ENCODE peak calls at places on chromosome 15, in nine cellular contexts. One of them, this sample, is unnamed.

GRCh38 chr15:74525946-74526345 is 15.1 kb upstream of the ARID3B start:
- DNase-seq in cardiac fibroblast: peak
- DNase-seq in NB4: no peak
- DNase-seq in H1: no peak
- DNase-seq in fibroblast of mammary gland: peak
- DNase-seq in lower lobe of right lung: no peak
- DNase-seq in brain microvascular endothelial cell: no peak
- DNase-seq in foreskin fibroblast: peak
- DNase-seq in astrocyte of the spinal cord: peak
- DNase-seq in this sample: peak

GRCh38 chr15:90159213-90159612 is 41.9 kb upstream of the SEMA4B start:
- DNase-seq in cardiac fibroblast: no peak
- DNase-seq in NB4: no peak
- DNase-seq in H1: no peak
- DNase-seq in fibroblast of mammary gland: no peak
- DNase-seq in lower lobe of right lung: no peak
- DNase-seq in brain microvascular endothelial cell: no peak
- DNase-seq in foreskin fibroblast: no peak
- DNase-seq in astrocyte of the spinal cord: no peak
- DNase-seq in this sample: no peak

GRCh38 chr15:73074241-73074640 is 22.0 kb downstream of the NEO1 start:
- DNase-seq in cardiac fibroblast: no peak
- DNase-seq in NB4: no peak
- DNase-seq in H1: no peak
- DNase-seq in fibroblast of mammary gland: no peak
- DNase-seq in lower lobe of right lung: no peak
- DNase-seq in brain microvascular endothelial cell: no peak
- DNase-seq in foreskin fibroblast: no peak
- DNase-seq in astrocyte of the spinal cord: no peak
- DNase-seq in this sample: no peak

GRCh38 chr15:73518180-73518862 is 75.4 kb downstream of the REC114 start:
- DNase-seq in cardiac fibroblast: no peak
- DNase-seq in NB4: no peak
- DNase-seq in H1: no peak
- DNase-seq in fibroblast of mammary gland: no peak
- DNase-seq in lower lobe of right lung: no peak
- DNase-seq in brain microvascular endothelial cell: no peak
- DNase-seq in foreskin fibroblast: no peak
- DNase-seq in astrocyte of the spinal cord: no peak
- DNase-seq in this sample: no peak

GRCh38 chr15:35499723-35500122 is 46.2 kb downstream of the DPH6 start:
- DNase-seq in cardiac fibroblast: no peak
- DNase-seq in NB4: no peak
- DNase-seq in H1: no peak
- DNase-seq in fibroblast of mammary gland: no peak
- DNase-seq in lower lobe of right lung: no peak
- DNase-seq in brain microvascular endothelial cell: no peak
- DNase-seq in foreskin fibroblast: no peak
- DNase-seq in astrocyte of the spinal cord: no peak
- DNase-seq in this sample: no peak

GRCh38 chr15:47340576-47340920 is 376.8 kb upstream of the SEMA6D start:
- DNase-seq in cardiac fibroblast: no peak
- DNase-seq in NB4: no peak
- DNase-seq in H1: no peak
- DNase-seq in fibroblast of mammary gland: no peak
- DNase-seq in lower lobe of right lung: no peak
- DNase-seq in brain microvascular endothelial cell: no peak
- DNase-seq in foreskin fibroblast: no peak
- DNase-seq in astrocyte of the spinal cord: no peak
- DNase-seq in this sample: no peak

GRCh38 chr15:73631915-73632669 is 1.1 kb downstream of the NPTN start:
- DNase-seq in cardiac fibroblast: peak
- DNase-seq in NB4: peak
- DNase-seq in H1: no peak
- DNase-seq in fibroblast of mammary gland: peak
- DNase-seq in lower lobe of right lung: no peak
- DNase-seq in brain microvascular endothelial cell: no peak
- DNase-seq in foreskin fibroblast: peak
- DNase-seq in astrocyte of the spinal cord: peak
- DNase-seq in this sample: peak

GRCh38 chr15:79432345-79433311 is 492 bp downstream of the MINAR1 start:
- DNase-seq in cardiac fibroblast: no peak
- DNase-seq in NB4: no peak
- DNase-seq in H1: peak
- DNase-seq in fibroblast of mammary gland: no peak
- DNase-seq in lower lobe of right lung: no peak
- DNase-seq in brain microvascular endothelial cell: no peak
- DNase-seq in foreskin fibroblast: no peak
- DNase-seq in astrocyte of the spinal cord: no peak
- DNase-seq in this sample: no peak

GRCh38 chr15:73851679-73852078 is 21.7 kb upstream of the TBC1D21 start:
- DNase-seq in cardiac fibroblast: peak
- DNase-seq in NB4: peak
- DNase-seq in H1: peak
- DNase-seq in fibroblast of mammary gland: peak
- DNase-seq in lower lobe of right lung: no peak
- DNase-seq in brain microvascular endothelial cell: peak
- DNase-seq in foreskin fibroblast: peak
- DNase-seq in astrocyte of the spinal cord: peak
- DNase-seq in this sample: peak

GRCh38 chr15:42444415-42445063 is 46.4 kb downstream of the ZNF106 start:
- DNase-seq in cardiac fibroblast: peak
- DNase-seq in NB4: no peak
- DNase-seq in H1: no peak
- DNase-seq in fibroblast of mammary gland: no peak
- DNase-seq in lower lobe of right lung: no peak
- DNase-seq in brain microvascular endothelial cell: no peak
- DNase-seq in foreskin fibroblast: peak
- DNase-seq in astrocyte of the spinal cord: no peak
- DNase-seq in this sample: no peak

GRCh38 chr15:66880380-66881155 is 178.5 kb downstream of the SMAD6 start:
- DNase-seq in cardiac fibroblast: no peak
- DNase-seq in NB4: peak
- DNase-seq in H1: peak
- DNase-seq in fibroblast of mammary gland: no peak
- DNase-seq in lower lobe of right lung: no peak
- DNase-seq in brain microvascular endothelial cell: no peak
- DNase-seq in foreskin fibroblast: no peak
- DNase-seq in astrocyte of the spinal cord: no peak
- DNase-seq in this sample: no peak

GRCh38 chr15:40338041-40338657 is 2.6 kb downstream of the CCDC9B start:
- DNase-seq in cardiac fibroblast: peak
- DNase-seq in NB4: peak
- DNase-seq in H1: peak
- DNase-seq in fibroblast of mammary gland: peak
- DNase-seq in lower lobe of right lung: peak
- DNase-seq in brain microvascular endothelial cell: peak
- DNase-seq in foreskin fibroblast: peak
- DNase-seq in astrocyte of the spinal cord: peak
- DNase-seq in this sample: peak

GRCh38 chr15:30984542-30984941 is 6.9 kb downstream of the MTMR10 start:
- DNase-seq in cardiac fibroblast: no peak
- DNase-seq in NB4: no peak
- DNase-seq in H1: no peak
- DNase-seq in fibroblast of mammary gland: no peak
- DNase-seq in lower lobe of right lung: no peak
- DNase-seq in brain microvascular endothelial cell: no peak
- DNase-seq in foreskin fibroblast: peak
- DNase-seq in astrocyte of the spinal cord: no peak
- DNase-seq in this sample: no peak
- H3K4me3 ChIP-seq in cardiac fibroblast: no peak
- H3K4me3 ChIP-seq in NB4: no peak
- H3K4me3 ChIP-seq in H1: no peak
- H3K4me3 ChIP-seq in fibroblast of mammary gland: no peak
- H3K4me3 ChIP-seq in lower lobe of right lung: peak
- H3K4me3 ChIP-seq in brain microvascular endothelial cell: no peak
- H3K4me3 ChIP-seq in foreskin fibroblast: no peak
- H3K4me3 ChIP-seq in astrocyte of the spinal cord: no peak
- H3K4me3 ChIP-seq in this sample: no peak

DNA sequence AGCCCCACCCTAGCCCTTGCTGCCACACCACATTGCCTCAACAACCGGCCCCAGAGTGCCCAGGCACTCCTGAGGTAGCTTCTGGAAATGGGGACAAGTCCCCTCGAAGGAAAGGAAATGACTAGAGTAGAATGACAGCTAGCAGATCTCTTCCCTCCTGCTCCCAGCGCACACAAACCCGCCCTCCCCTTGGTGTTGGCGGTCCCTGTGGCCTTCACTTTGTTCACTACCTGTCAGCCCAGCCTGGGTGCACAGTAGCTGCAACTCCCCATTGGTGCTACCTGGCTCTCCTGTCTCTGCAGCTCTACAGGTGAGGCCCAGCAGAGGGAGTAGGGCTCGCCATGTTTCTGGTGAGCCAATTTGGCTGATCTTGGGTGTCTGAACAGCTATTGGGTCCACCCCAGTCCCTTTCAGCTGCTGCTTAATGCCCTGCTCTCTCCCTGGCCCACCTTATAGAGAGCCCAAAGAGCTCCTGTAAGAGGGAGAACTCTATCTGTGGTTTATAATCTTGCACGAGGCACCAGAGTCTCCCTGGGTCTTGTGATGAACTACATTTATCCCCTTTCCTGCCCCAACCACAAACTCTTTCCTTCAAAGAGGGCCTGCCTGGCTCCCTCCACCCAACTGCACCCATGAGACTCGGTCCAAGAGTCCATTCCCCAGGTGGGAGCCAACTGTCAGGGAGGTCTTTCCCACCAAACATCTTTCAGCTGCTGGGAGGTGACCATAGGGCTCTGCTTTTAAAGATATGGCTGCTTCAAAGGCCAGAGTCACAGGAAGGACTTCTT is 39.1 kb downstream of the MESD start:
- DNase-seq in cardiac fibroblast: no peak
- DNase-seq in NB4: no peak
- DNase-seq in H1: no peak
- DNase-seq in fibroblast of mammary gland: no peak
- DNase-seq in lower lobe of right lung: no peak
- DNase-seq in brain microvascular endothelial cell: no peak
- DNase-seq in foreskin fibroblast: no peak
- DNase-seq in astrocyte of the spinal cord: no peak
- DNase-seq in this sample: no peak
- TF ChIP-seq CTCF in cardiac fibroblast: no peak
- TF ChIP-seq CTCF in NB4: no peak
- TF ChIP-seq CTCF in H1: no peak
- TF ChIP-seq CTCF in fibroblast of mammary gland: no peak
- TF ChIP-seq CTCF in lower lobe of right lung: no peak
- TF ChIP-seq CTCF in brain microvascular endothelial cell: no peak
- TF ChIP-seq CTCF in foreskin fibroblast: no peak
- TF ChIP-seq CTCF in astrocyte of the spinal cord: no peak
- TF ChIP-seq CTCF in this sample: no peak

GRCh38 chr15:57135800-57136199 is 217.4 kb downstream of the TCF12 start:
- DNase-seq in cardiac fibroblast: no peak
- DNase-seq in NB4: no peak
- DNase-seq in H1: no peak
- DNase-seq in fibroblast of mammary gland: no peak
- DNase-seq in lower lobe of right lung: no peak
- DNase-seq in brain microvascular endothelial cell: no peak
- DNase-seq in foreskin fibroblast: no peak
- DNase-seq in astrocyte of the spinal cord: no peak
- DNase-seq in this sample: no peak

GRCh38 chr15:57143511-57144078 is 225.2 kb downstream of the TCF12 start:
- DNase-seq in cardiac fibroblast: no peak
- DNase-seq in NB4: no peak
- DNase-seq in H1: no peak
- DNase-seq in fibroblast of mammary gland: no peak
- DNase-seq in lower lobe of right lung: no peak
- DNase-seq in brain microvascular endothelial cell: no peak
- DNase-seq in foreskin fibroblast: no peak
- DNase-seq in astrocyte of the spinal cord: no peak
- DNase-seq in this sample: no peak

GRCh38 chr15:57133127-57133968 is 214.9 kb downstream of the TCF12 start:
- DNase-seq in cardiac fibroblast: no peak
- DNase-seq in NB4: no peak
- DNase-seq in H1: no peak
- DNase-seq in fibroblast of mammary gland: peak
- DNase-seq in lower lobe of right lung: no peak
- DNase-seq in brain microvascular endothelial cell: no peak
- DNase-seq in foreskin fibroblast: peak
- DNase-seq in astrocyte of the spinal cord: peak
- DNase-seq in this sample: no peak

GRCh38 chr15:57134877-57135276 is 216.4 kb downstream of the TCF12 start:
- DNase-seq in cardiac fibroblast: peak
- DNase-seq in NB4: no peak
- DNase-seq in H1: no peak
- DNase-seq in fibroblast of mammary gland: no peak
- DNase-seq in lower lobe of right lung: no peak
- DNase-seq in brain microvascular endothelial cell: no peak
- DNase-seq in foreskin fibroblast: no peak
- DNase-seq in astrocyte of the spinal cord: no peak
- DNase-seq in this sample: peak

GRCh38 chr15:57138260-57138895 is 219.9 kb downstream of the TCF12 start:
- DNase-seq in cardiac fibroblast: peak
- DNase-seq in NB4: peak
- DNase-seq in H1: no peak
- DNase-seq in fibroblast of mammary gland: peak
- DNase-seq in lower lobe of right lung: no peak
- DNase-seq in brain microvascular endothelial cell: peak
- DNase-seq in foreskin fibroblast: peak
- DNase-seq in astrocyte of the spinal cord: peak
- DNase-seq in this sample: peak
- H3K4me3 ChIP-seq in cardiac fibroblast: no peak
- H3K4me3 ChIP-seq in NB4: no peak
- H3K4me3 ChIP-seq in H1: no peak
- H3K4me3 ChIP-seq in fibroblast of mammary gland: no peak
- H3K4me3 ChIP-seq in lower lobe of right lung: no peak
- H3K4me3 ChIP-seq in brain microvascular endothelial cell: no peak
- H3K4me3 ChIP-seq in foreskin fibroblast: no peak
- H3K4me3 ChIP-seq in astrocyte of the spinal cord: no peak
- H3K4me3 ChIP-seq in this sample: no peak

DNA sequence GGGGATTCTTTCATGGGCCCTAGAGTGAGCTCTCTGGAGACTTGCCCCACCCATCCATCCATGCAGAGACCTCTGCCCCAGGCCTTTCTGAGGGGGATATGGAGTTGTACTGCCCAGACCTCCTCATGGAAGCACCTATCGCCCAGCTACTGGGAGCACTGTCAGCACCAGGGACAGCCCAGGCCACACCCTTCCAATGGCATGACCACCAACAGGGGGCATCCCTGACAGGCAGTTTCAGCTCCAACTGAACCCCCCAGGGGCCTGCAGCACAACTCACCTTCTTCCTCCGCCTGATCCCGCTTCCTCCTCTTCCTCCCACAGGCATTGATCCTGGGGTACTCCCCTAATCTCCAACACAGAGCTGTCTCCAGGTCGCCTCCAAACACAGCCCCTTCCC is 21.8 kb downstream of the MRPS11 start:
- DNase-seq in cardiac fibroblast: no peak
- DNase-seq in NB4: no peak
- DNase-seq in H1: peak
- DNase-seq in fibroblast of mammary gland: no peak
- DNase-seq in lower lobe of right lung: no peak
- DNase-seq in brain microvascular endothelial cell: no peak
- DNase-seq in foreskin fibroblast: no peak
- DNase-seq in astrocyte of the spinal cord: no peak
- DNase-seq in this sample: no peak
- TF ChIP-seq CTCF in cardiac fibroblast: no peak
- TF ChIP-seq CTCF in NB4: peak
- TF ChIP-seq CTCF in H1: peak
- TF ChIP-seq CTCF in fibroblast of mammary gland: no peak
- TF ChIP-seq CTCF in lower lobe of right lung: no peak
- TF ChIP-seq CTCF in brain microvascular endothelial cell: no peak
- TF ChIP-seq CTCF in foreskin fibroblast: no peak
- TF ChIP-seq CTCF in astrocyte of the spinal cord: no peak
- TF ChIP-seq CTCF in this sample: no peak

GRCh38 chr15:31435256-31435781 is 108.7 kb downstream of the KLF13 start:
- DNase-seq in cardiac fibroblast: peak
- DNase-seq in NB4: peak
- DNase-seq in H1: peak
- DNase-seq in fibroblast of mammary gland: peak
- DNase-seq in lower lobe of right lung: peak
- DNase-seq in brain microvascular endothelial cell: peak
- DNase-seq in foreskin fibroblast: peak
- DNase-seq in astrocyte of the spinal cord: peak
- DNase-seq in this sample: peak
- H3K4me3 ChIP-seq in cardiac fibroblast: no peak
- H3K4me3 ChIP-seq in NB4: peak
- H3K4me3 ChIP-seq in H1: no peak
- H3K4me3 ChIP-seq in fibroblast of mammary gland: peak
- H3K4me3 ChIP-seq in lower lobe of right lung: peak
- H3K4me3 ChIP-seq in brain microvascular endothelial cell: peak
- H3K4me3 ChIP-seq in foreskin fibroblast: peak
- H3K4me3 ChIP-seq in astrocyte of the spinal cord: no peak
- H3K4me3 ChIP-seq in this sample: peak

This sample was measured in fibroblast of pulmonary artery.